ENCODE peak calls at places on chromosome 11, in eight cellular contexts. One of them, this sample, is unnamed.

GRCh38 chr11:96272542-96273306 is 70.3 kb downstream of the MAML2 start:
- DNase-seq in activated T-cell treated with anti-CD3 and anti-CD28 coated beads, Interleukin-2, amount 50 U/mL, for 24 hours: no peak
- DNase-seq in NCI-H510A treated with DMSO at 0.1 percent for 48 hours: no peak
- DNase-seq in GM23248: peak; percentile 53
- DNase-seq in OCI-LY7: no peak
- DNase-seq in activated naive CD8-positive, alpha-beta T cell treated with anti-CD3 and anti-CD28 coated beads, Interleukin-2, amount 50 U/mL, for 24 hours: no peak
- DNase-seq in memory B cell: peak; percentile 29
- DNase-seq in HT1080: no peak
- DNase-seq in this sample: no peak

GRCh38 chr11:103737791-103738190 is 298.6 kb upstream of the DDI1 start:
- DNase-seq in activated T-cell treated with anti-CD3 and anti-CD28 coated beads, Interleukin-2, amount 50 U/mL, for 24 hours: no peak
- DNase-seq in NCI-H510A treated with DMSO at 0.1 percent for 48 hours: no peak
- DNase-seq in GM23248: no peak
- DNase-seq in OCI-LY7: no peak
- DNase-seq in activated naive CD8-positive, alpha-beta T cell treated with anti-CD3 and anti-CD28 coated beads, Interleukin-2, amount 50 U/mL, for 24 hours: no peak
- DNase-seq in memory B cell: no peak
- DNase-seq in HT1080: no peak
- DNase-seq in this sample: peak; percentile 38

GRCh38 chr11:111064118-111064517 is 181.4 kb upstream of the POU2AF2 start:
- DNase-seq in activated T-cell treated with anti-CD3 and anti-CD28 coated beads, Interleukin-2, amount 50 U/mL, for 24 hours: no peak
- DNase-seq in NCI-H510A treated with DMSO at 0.1 percent for 48 hours: no peak
- DNase-seq in GM23248: peak; percentile 43
- DNase-seq in OCI-LY7: no peak
- DNase-seq in activated naive CD8-positive, alpha-beta T cell treated with anti-CD3 and anti-CD28 coated beads, Interleukin-2, amount 50 U/mL, for 24 hours: no peak
- DNase-seq in memory B cell: no peak
- DNase-seq in HT1080: peak; percentile 25
- DNase-seq in this sample: peak; percentile 79

GRCh38 chr11:32500001-32500400 is 64.7 kb upstream of the WT1 start:
- DNase-seq in activated T-cell treated with anti-CD3 and anti-CD28 coated beads, Interleukin-2, amount 50 U/mL, for 24 hours: no peak
- DNase-seq in NCI-H510A treated with DMSO at 0.1 percent for 48 hours: no peak
- DNase-seq in GM23248: no peak
- DNase-seq in OCI-LY7: no peak
- DNase-seq in activated naive CD8-positive, alpha-beta T cell treated with anti-CD3 and anti-CD28 coated beads, Interleukin-2, amount 50 U/mL, for 24 hours: no peak
- DNase-seq in memory B cell: no peak
- DNase-seq in HT1080: no peak
- DNase-seq in this sample: no peak

GRCh38 chr11:113269096-113269495 is 45.3 kb upstream of the TTC12 start:
- DNase-seq in activated T-cell treated with anti-CD3 and anti-CD28 coated beads, Interleukin-2, amount 50 U/mL, for 24 hours: no peak
- DNase-seq in NCI-H510A treated with DMSO at 0.1 percent for 48 hours: no peak
- DNase-seq in GM23248: no peak
- DNase-seq in OCI-LY7: no peak
- DNase-seq in activated naive CD8-positive, alpha-beta T cell treated with anti-CD3 and anti-CD28 coated beads, Interleukin-2, amount 50 U/mL, for 24 hours: no peak
- DNase-seq in memory B cell: no peak
- DNase-seq in HT1080: no peak
- DNase-seq in this sample: no peak

GRCh38 chr11:57566035-57566504 is 1.4 kb downstream of the UBE2L6 start:
- DNase-seq in activated T-cell treated with anti-CD3 and anti-CD28 coated beads, Interleukin-2, amount 50 U/mL, for 24 hours: no peak
- DNase-seq in NCI-H510A treated with DMSO at 0.1 percent for 48 hours: peak; percentile 50
- DNase-seq in GM23248: peak; percentile 73
- DNase-seq in OCI-LY7: peak; percentile 54
- DNase-seq in activated naive CD8-positive, alpha-beta T cell treated with anti-CD3 and anti-CD28 coated beads, Interleukin-2, amount 50 U/mL, for 24 hours: peak; percentile 9
- DNase-seq in memory B cell: peak; percentile 22
- DNase-seq in HT1080: peak; percentile 47
- DNase-seq in this sample: peak; percentile 52

GRCh38 chr11:130413383-130414106 is 14.9 kb downstream of the ADAMTS8 start:
- DNase-seq in activated T-cell treated with anti-CD3 and anti-CD28 coated beads, Interleukin-2, amount 50 U/mL, for 24 hours: no peak
- DNase-seq in NCI-H510A treated with DMSO at 0.1 percent for 48 hours: no peak
- DNase-seq in GM23248: peak; percentile 98
- DNase-seq in OCI-LY7: no peak
- DNase-seq in activated naive CD8-positive, alpha-beta T cell treated with anti-CD3 and anti-CD28 coated beads, Interleukin-2, amount 50 U/mL, for 24 hours: no peak
- DNase-seq in memory B cell: no peak
- DNase-seq in HT1080: peak; percentile 88
- DNase-seq in this sample: peak; percentile 73

GRCh38 chr11:9207229-9207628 is 57.9 kb downstream of the DENND5A start:
- DNase-seq in activated T-cell treated with anti-CD3 and anti-CD28 coated beads, Interleukin-2, amount 50 U/mL, for 24 hours: no peak
- DNase-seq in NCI-H510A treated with DMSO at 0.1 percent for 48 hours: no peak
- DNase-seq in GM23248: no peak
- DNase-seq in OCI-LY7: no peak
- DNase-seq in activated naive CD8-positive, alpha-beta T cell treated with anti-CD3 and anti-CD28 coated beads, Interleukin-2, amount 50 U/mL, for 24 hours: no peak
- DNase-seq in memory B cell: no peak
- DNase-seq in HT1080: no peak
- DNase-seq in this sample: no peak

GRCh38 chr11:101127348-101127698 is 2.3 kb downstream of the PGR start:
- DNase-seq in activated T-cell treated with anti-CD3 and anti-CD28 coated beads, Interleukin-2, amount 50 U/mL, for 24 hours: no peak
- DNase-seq in NCI-H510A treated with DMSO at 0.1 percent for 48 hours: no peak
- DNase-seq in GM23248: peak; percentile 29
- DNase-seq in OCI-LY7: no peak
- DNase-seq in activated naive CD8-positive, alpha-beta T cell treated with anti-CD3 and anti-CD28 coated beads, Interleukin-2, amount 50 U/mL, for 24 hours: no peak
- DNase-seq in memory B cell: peak; percentile 3
- DNase-seq in HT1080: peak; percentile 20
- DNase-seq in this sample: no peak

GRCh38 chr11:48081151-48082010 is 101.0 kb downstream of the PTPRJ start:
- DNase-seq in activated T-cell treated with anti-CD3 and anti-CD28 coated beads, Interleukin-2, amount 50 U/mL, for 24 hours: no peak
- DNase-seq in NCI-H510A treated with DMSO at 0.1 percent for 48 hours: no peak
- DNase-seq in GM23248: peak; percentile 92
- DNase-seq in OCI-LY7: peak; percentile 75
- DNase-seq in activated naive CD8-positive, alpha-beta T cell treated with anti-CD3 and anti-CD28 coated beads, Interleukin-2, amount 50 U/mL, for 24 hours: peak; percentile 42
- DNase-seq in memory B cell: no peak
- DNase-seq in HT1080: peak; percentile 91
- DNase-seq in this sample: peak; percentile 70

GRCh38 chr11:79860336-79860735 is 419.5 kb upstream of the TENM4 start:
- DNase-seq in activated T-cell treated with anti-CD3 and anti-CD28 coated beads, Interleukin-2, amount 50 U/mL, for 24 hours: no peak
- DNase-seq in NCI-H510A treated with DMSO at 0.1 percent for 48 hours: no peak
- DNase-seq in GM23248: no peak
- DNase-seq in OCI-LY7: no peak
- DNase-seq in activated naive CD8-positive, alpha-beta T cell treated with anti-CD3 and anti-CD28 coated beads, Interleukin-2, amount 50 U/mL, for 24 hours: no peak
- DNase-seq in memory B cell: no peak
- DNase-seq in HT1080: no peak
- DNase-seq in this sample: no peak

GRCh38 chr11:99098751-99099150 is 78.0 kb downstream of the CNTN5 start:
- DNase-seq in activated T-cell treated with anti-CD3 and anti-CD28 coated beads, Interleukin-2, amount 50 U/mL, for 24 hours: no peak
- DNase-seq in NCI-H510A treated with DMSO at 0.1 percent for 48 hours: no peak
- DNase-seq in GM23248: no peak
- DNase-seq in OCI-LY7: no peak
- DNase-seq in activated naive CD8-positive, alpha-beta T cell treated with anti-CD3 and anti-CD28 coated beads, Interleukin-2, amount 50 U/mL, for 24 hours: no peak
- DNase-seq in memory B cell: no peak
- DNase-seq in HT1080: no peak
- DNase-seq in this sample: no peak

GRCh38 chr11:69726481-69726880 is 22.7 kb upstream of the FGF19 start:
- DNase-seq in activated T-cell treated with anti-CD3 and anti-CD28 coated beads, Interleukin-2, amount 50 U/mL, for 24 hours: no peak
- DNase-seq in NCI-H510A treated with DMSO at 0.1 percent for 48 hours: no peak
- DNase-seq in GM23248: no peak
- DNase-seq in OCI-LY7: no peak
- DNase-seq in activated naive CD8-positive, alpha-beta T cell treated with anti-CD3 and anti-CD28 coated beads, Interleukin-2, amount 50 U/mL, for 24 hours: no peak
- DNase-seq in memory B cell: no peak
- DNase-seq in HT1080: no peak
- DNase-seq in this sample: no peak

GRCh38 chr11:17786824-17787525 is 52.4 kb downstream of the KCNC1 start:
- DNase-seq in activated T-cell treated with anti-CD3 and anti-CD28 coated beads, Interleukin-2, amount 50 U/mL, for 24 hours: no peak
- DNase-seq in NCI-H510A treated with DMSO at 0.1 percent for 48 hours: no peak
- DNase-seq in GM23248: peak; percentile 94
- DNase-seq in OCI-LY7: no peak
- DNase-seq in activated naive CD8-positive, alpha-beta T cell treated with anti-CD3 and anti-CD28 coated beads, Interleukin-2, amount 50 U/mL, for 24 hours: no peak
- DNase-seq in memory B cell: no peak
- DNase-seq in HT1080: peak; percentile 92
- DNase-seq in this sample: peak; percentile 48

GRCh38 chr11:17906436-17906835 is 106.4 kb downstream of the SERGEF start:
- DNase-seq in activated T-cell treated with anti-CD3 and anti-CD28 coated beads, Interleukin-2, amount 50 U/mL, for 24 hours: no peak
- DNase-seq in NCI-H510A treated with DMSO at 0.1 percent for 48 hours: peak; percentile 12
- DNase-seq in GM23248: no peak
- DNase-seq in OCI-LY7: peak; percentile 9
- DNase-seq in activated naive CD8-positive, alpha-beta T cell treated with anti-CD3 and anti-CD28 coated beads, Interleukin-2, amount 50 U/mL, for 24 hours: no peak
- DNase-seq in memory B cell: no peak
- DNase-seq in HT1080: no peak
- DNase-seq in this sample: no peak

GRCh38 chr11:59040607-59041006 is 45.5 kb upstream of the GLYATL1B start:
- DNase-seq in activated T-cell treated with anti-CD3 and anti-CD28 coated beads, Interleukin-2, amount 50 U/mL, for 24 hours: no peak
- DNase-seq in NCI-H510A treated with DMSO at 0.1 percent for 48 hours: peak; percentile 52
- DNase-seq in GM23248: no peak
- DNase-seq in OCI-LY7: peak; percentile 27
- DNase-seq in activated naive CD8-positive, alpha-beta T cell treated with anti-CD3 and anti-CD28 coated beads, Interleukin-2, amount 50 U/mL, for 24 hours: no peak
- DNase-seq in memory B cell: no peak
- DNase-seq in HT1080: no peak
- DNase-seq in this sample: no peak

GRCh38 chr11:48109046-48109666 is 107.5 kb upstream of the OR4B1 start:
- DNase-seq in activated T-cell treated with anti-CD3 and anti-CD28 coated beads, Interleukin-2, amount 50 U/mL, for 24 hours: no peak
- DNase-seq in NCI-H510A treated with DMSO at 0.1 percent for 48 hours: peak; percentile 63
- DNase-seq in GM23248: peak; percentile 68
- DNase-seq in OCI-LY7: peak; percentile 82
- DNase-seq in activated naive CD8-positive, alpha-beta T cell treated with anti-CD3 and anti-CD28 coated beads, Interleukin-2, amount 50 U/mL, for 24 hours: no peak
- DNase-seq in memory B cell: peak; percentile 29
- DNase-seq in HT1080: peak; percentile 69
- DNase-seq in this sample: peak; percentile 55

GRCh38 chr11:69044111-69045013 is 4.4 kb upstream of the TPCN2 start:
- DNase-seq in activated T-cell treated with anti-CD3 and anti-CD28 coated beads, Interleukin-2, amount 50 U/mL, for 24 hours: no peak
- DNase-seq in NCI-H510A treated with DMSO at 0.1 percent for 48 hours: peak; percentile 70
- DNase-seq in GM23248: peak; percentile 89
- DNase-seq in OCI-LY7: peak; percentile 58
- DNase-seq in activated naive CD8-positive, alpha-beta T cell treated with anti-CD3 and anti-CD28 coated beads, Interleukin-2, amount 50 U/mL, for 24 hours: peak; percentile 20
- DNase-seq in memory B cell: no peak
- DNase-seq in HT1080: peak; percentile 42
- DNase-seq in this sample: peak; percentile 75

GRCh38 chr11:73380321-73380720 is 4.1 kb downstream of the RELT start:
- DNase-seq in activated T-cell treated with anti-CD3 and anti-CD28 coated beads, Interleukin-2, amount 50 U/mL, for 24 hours: no peak
- DNase-seq in NCI-H510A treated with DMSO at 0.1 percent for 48 hours: no peak
- DNase-seq in GM23248: peak; percentile 38
- DNase-seq in OCI-LY7: no peak
- DNase-seq in activated naive CD8-positive, alpha-beta T cell treated with anti-CD3 and anti-CD28 coated beads, Interleukin-2, amount 50 U/mL, for 24 hours: no peak
- DNase-seq in memory B cell: no peak
- DNase-seq in HT1080: no peak
- DNase-seq in this sample: no peak

GRCh38 chr11:69702769-69703510 is 882 bp downstream of the FGF19 start:
- DNase-seq in activated T-cell treated with anti-CD3 and anti-CD28 coated beads, Interleukin-2, amount 50 U/mL, for 24 hours: no peak
- DNase-seq in NCI-H510A treated with DMSO at 0.1 percent for 48 hours: no peak
- DNase-seq in GM23248: no peak
- DNase-seq in OCI-LY7: no peak
- DNase-seq in activated naive CD8-positive, alpha-beta T cell treated with anti-CD3 and anti-CD28 coated beads, Interleukin-2, amount 50 U/mL, for 24 hours: no peak
- DNase-seq in memory B cell: no peak
- DNase-seq in HT1080: no peak
- DNase-seq in this sample: no peak

GRCh38 chr11:124071622-124071948 is 30.5 kb upstream of the OR10G7 start:
- DNase-seq in activated T-cell treated with anti-CD3 and anti-CD28 coated beads, Interleukin-2, amount 50 U/mL, for 24 hours: no peak
- DNase-seq in NCI-H510A treated with DMSO at 0.1 percent for 48 hours: peak; percentile 50
- DNase-seq in GM23248: no peak
- DNase-seq in OCI-LY7: no peak
- DNase-seq in activated naive CD8-positive, alpha-beta T cell treated with anti-CD3 and anti-CD28 coated beads, Interleukin-2, amount 50 U/mL, for 24 hours: no peak
- DNase-seq in memory B cell: no peak
- DNase-seq in HT1080: no peak
- DNase-seq in this sample: no peak

GRCh38 chr11:44112083-44112865 is 16.8 kb downstream of the EXT2 start:
- DNase-seq in activated T-cell treated with anti-CD3 and anti-CD28 coated beads, Interleukin-2, amount 50 U/mL, for 24 hours: no peak
- DNase-seq in NCI-H510A treated with DMSO at 0.1 percent for 48 hours: no peak
- DNase-seq in GM23248: peak; percentile 88
- DNase-seq in OCI-LY7: no peak
- DNase-seq in activated naive CD8-positive, alpha-beta T cell treated with anti-CD3 and anti-CD28 coated beads, Interleukin-2, amount 50 U/mL, for 24 hours: no peak
- DNase-seq in memory B cell: no peak
- DNase-seq in HT1080: peak; percentile 36
- DNase-seq in this sample: peak; percentile 84

This sample was measured in amniotic epithelial cell.